ENCODE peak calls at places on chromosomes 4 and X, in four cellular contexts. Y is right lobe of liver, A is fibroblast of the aortic adventitia, Q is esophagus muscularis mucosa. B is an unnamed sample.

GRCh38 chrX:10166731-10167149 is 10.0 kb downstream of the CLCN4 start:
- DNase-seq in A (no peak), Y (no peak), Q (no peak), B (no peak)

GRCh38 chr4:168540086-168540864 is 43.4 kb downstream of the PALLD start:
- DNase-seq in A (peak), Y (no peak), Q (no peak), B (peak)

GRCh38 chr4:168888715-168889215 is 121.3 kb downstream of the CBR4 start:
- DNase-seq in Y (no peak), A (no peak), Q (no peak), B (no peak)

GRCh38 chrX:154325541-154325940 is 29.9 kb downstream of the TKTL1 start:
- DNase-seq in Y (no peak), A (peak), Q (no peak), B (peak)

GRCh38 chrX:97525981-97526380 is 642.3 kb downstream of the RPA4 start:
- DNase-seq in Q (no peak), A (no peak), Y (no peak), B (no peak)

GRCh38 chr4:55251352-55251751 is 94.7 kb upstream of the SRD5A3 start:
- DNase-seq in A (peak), Y (no peak), Q (no peak), B (no peak)

GRCh38 chrX:18668468-18668867 is 3.4 kb downstream of the RS1 start:
- DNase-seq in Q (no peak), A (no peak), Y (no peak), B (no peak)

GRCh38 chrX:37060999-37061398 is 52.8 kb downstream of the FAM47C start:
- DNase-seq in A (peak), Y (no peak), Q (no peak), B (peak)

GRCh38 chrX:15202458-15203177 is 67.3 kb downstream of the ASB9 start:
- DNase-seq in Q (no peak), Y (no peak), A (no peak), B (peak)

GRCh38 chrX:19303216-19303880 is 40.4 kb upstream of the PDHA1 start:
- DNase-seq in Y (no peak), A (peak), Q (no peak), B (peak)

GRCh38 chr4:76670631-76671030 is 227.3 kb downstream of the SOWAHB start:
- DNase-seq in A (no peak), Y (no peak), Q (no peak), B (no peak)
- H3K4me3 ChIP-seq in A (no peak), Y (no peak), Q (no peak), B (no peak)

DNA sequence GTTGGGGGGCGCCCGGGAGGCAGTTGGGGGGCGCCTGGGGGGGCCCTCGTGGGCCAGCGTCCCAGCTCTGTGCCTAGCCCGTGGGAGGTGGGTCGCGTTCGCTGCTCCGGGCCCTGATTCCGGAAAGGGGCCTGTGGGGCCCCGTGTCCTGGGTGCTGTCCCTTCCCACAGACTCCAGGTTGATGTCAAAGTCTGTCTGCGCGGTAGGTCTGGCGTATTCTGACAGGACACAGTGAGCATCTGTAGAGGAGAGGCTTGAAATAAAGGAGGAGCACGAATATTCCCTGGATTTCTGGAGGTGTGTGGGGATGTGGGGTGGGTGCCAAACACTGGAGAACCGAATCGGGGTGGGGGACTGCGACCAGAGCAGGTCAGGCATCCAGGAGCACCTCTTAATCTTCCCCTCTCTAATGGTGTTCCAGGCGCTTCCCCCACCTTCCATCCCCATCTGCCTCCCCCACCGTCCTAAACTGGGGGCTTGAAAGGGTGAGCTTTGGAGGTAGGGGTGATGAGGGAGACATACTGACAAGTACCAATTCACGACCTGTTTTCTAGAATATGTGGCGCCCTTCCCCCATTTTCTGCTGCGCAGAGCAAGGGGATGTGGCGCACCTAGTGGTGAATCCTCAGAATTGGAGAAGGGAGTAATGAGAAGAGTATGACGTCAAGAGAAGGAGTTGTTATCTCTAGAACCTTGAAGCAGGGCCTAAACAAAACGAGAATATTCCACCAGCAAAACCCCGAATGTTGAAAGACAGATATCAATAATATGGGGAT is 873 bp downstream of the GPRASP1 start:
- DNase-seq in A (peak), Y (no peak), Q (no peak), B (peak)
- TF ChIP-seq CTCF in A (peak), Y (peak), Q (peak), B (peak)

GRCh38 chr4:86892639-86892965 is 380 bp upstream of the C4orf36 start:
- DNase-seq in Q (no peak), Y (no peak), A (no peak), B (no peak)
- H3K4me3 ChIP-seq in Q (peak), Y (peak), A (peak), B (peak)

DNA sequence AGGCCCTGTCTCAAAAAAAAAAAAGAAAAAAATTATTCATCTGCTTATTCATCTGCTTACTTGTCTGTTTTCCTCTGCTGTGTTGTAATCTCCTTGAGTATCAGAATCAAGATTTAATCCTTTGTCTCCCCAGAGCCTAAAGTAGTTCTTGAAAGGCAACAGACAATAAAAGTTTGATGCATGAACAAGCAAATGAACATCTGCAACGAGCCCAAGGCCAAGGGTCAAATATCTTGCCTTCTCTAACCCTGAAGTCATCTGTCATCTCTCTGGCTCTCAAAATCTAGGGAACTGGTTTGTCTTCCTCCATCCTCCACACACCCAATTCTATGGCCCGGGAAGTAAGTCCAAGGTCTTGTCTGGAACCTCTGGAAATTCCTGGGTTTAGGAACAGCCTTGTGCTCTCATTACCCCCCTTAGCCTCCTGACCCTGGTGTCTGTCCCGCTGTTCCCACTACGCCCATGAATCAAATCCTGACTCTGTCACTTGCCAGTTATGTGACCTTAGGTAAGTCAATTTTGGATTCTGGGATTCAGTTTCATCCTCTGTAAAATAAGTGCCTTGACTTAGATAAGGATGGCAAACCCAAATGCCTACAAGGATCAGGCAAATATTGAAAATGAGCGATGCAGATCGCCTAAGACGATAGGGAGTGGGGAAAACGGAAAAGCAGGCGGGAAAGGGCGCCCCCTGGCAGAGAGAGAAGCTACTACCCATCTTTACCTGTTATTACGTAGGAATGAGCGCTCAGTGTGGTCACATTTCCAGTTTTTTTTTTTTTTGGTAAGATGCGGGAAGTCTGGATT is 102.7 kb upstream of the DHX15 start:
- DNase-seq in Y (no peak), Q (peak), A (no peak), B (no peak)
- TF ChIP-seq CTCF in Y (peak), Q (no peak), A (peak), B (peak)

GRCh38 chr4:8155660-8156421 is 2.8 kb downstream of the ABLIM2 start:
- DNase-seq in A (no peak), Y (no peak), Q (no peak), B (no peak)

GRCh38 chr4:8158710-8159521 is at the start of gene ABLIM2:
- DNase-seq in Y (peak), Q (peak), A (peak), B (peak)

GRCh38 chr4:8156617-8157016 is 2.0 kb downstream of the ABLIM2 start:
- DNase-seq in A (no peak), Q (no peak), Y (no peak), B (no peak)

GRCh38 chr4:8157944-8158709 is 486 bp downstream of the ABLIM2 start:
- DNase-seq in A (no peak), Q (no peak), Y (no peak), B (no peak)

DNA sequence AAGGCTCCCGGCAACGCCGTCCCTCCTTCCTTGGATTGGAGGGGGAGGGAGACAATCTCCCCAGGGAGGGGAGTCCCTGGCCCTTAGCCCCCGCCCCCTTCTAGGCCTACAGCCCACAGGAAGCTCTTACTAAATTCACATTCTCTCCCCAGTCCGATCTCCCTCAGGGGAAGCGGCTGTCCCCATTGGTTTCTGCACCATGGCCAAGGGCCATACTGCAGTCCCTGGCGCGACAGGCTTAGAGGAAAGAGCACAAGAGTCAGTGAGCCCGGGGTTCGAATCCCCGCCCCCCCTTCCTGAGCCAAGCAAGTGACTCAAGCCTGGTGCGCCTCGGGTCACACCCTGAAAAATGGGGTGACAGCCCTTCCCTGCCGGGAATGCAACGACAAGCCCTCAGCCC is 1.1 kb downstream of the ABLIM2 start:
- DNase-seq in Q (no peak), Y (no peak), A (no peak), B (no peak)
- H3K4me3 ChIP-seq in Q (peak), Y (peak), A (no peak), B (no peak)

GRCh38 chrX:72023071-72023470 is 108.6 kb downstream of the RTL5 start:
- DNase-seq in Y (no peak), A (no peak), Q (no peak), B (no peak)

GRCh38 chrX:72020204-72020603 is 109.6 kb downstream of the NHSL2 start:
- DNase-seq in A (no peak), Y (no peak), Q (peak), B (no peak)

GRCh38 chrX:72019487-72019886 is 108.8 kb downstream of the NHSL2 start:
- DNase-seq in Q (peak), A (no peak), Y (no peak), B (no peak)

GRCh38 chrX:72020788-72021187 is 110.1 kb downstream of the NHSL2 start:
- DNase-seq in A (no peak), Y (no peak), Q (peak), B (no peak)

DNA sequence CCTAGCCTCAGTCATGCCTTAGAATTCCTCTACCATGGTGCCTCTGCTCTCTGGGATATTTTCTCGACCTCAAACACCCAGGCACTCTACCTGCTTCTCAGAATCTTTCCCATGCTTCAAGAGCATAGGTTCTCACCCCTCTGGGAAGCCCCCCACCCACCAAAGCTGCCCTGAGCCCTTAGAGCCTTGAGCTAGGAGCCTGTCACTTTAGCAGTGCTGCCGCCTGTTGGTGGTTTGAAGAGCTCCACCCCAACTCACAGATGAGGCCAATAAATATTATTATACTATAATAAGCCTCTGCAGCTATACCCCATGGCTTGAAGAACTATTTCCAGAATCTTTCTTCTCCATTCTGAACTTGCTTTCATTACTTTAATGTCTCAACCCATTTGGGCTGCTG is 109.7 kb downstream of the RTL5 start:
- DNase-seq in Q (peak), A (no peak), Y (no peak), B (no peak)
- TF ChIP-seq CTCF in Q (no peak), A (peak), Y (peak), B (peak)